ENCODE peak calls at places on chromosomes 13 and 19, in five cellular contexts. X is cardiac fibroblast, L is mucosa of descending colon, F is cardiac muscle cell, E is Caco-2. A is an unnamed sample.

GRCh38 chr13:20353973-20354372 is 121.9 kb upstream of the GJB6 start:
- DNase-seq in X (peak; percentile 46), L (no peak), F (no peak), E (no peak), A (peak; percentile 76)

GRCh38 chr19:41351339-41352245 is 2.1 kb downstream of the TGFB1 start:
- DNase-seq in X (peak; percentile 63), L (peak; percentile 91), F (peak; percentile 48), E (no peak), A (peak; percentile 70)

GRCh38 chr19:15864824-15865223 is 33.0 kb downstream of the CYP4F2 start:
- DNase-seq in X (no peak), L (no peak), F (no peak), E (no peak), A (no peak)

GRCh38 chr13:48404952-48405351 is 8.0 kb downstream of the LPAR6 start:
- DNase-seq in X (no peak), L (no peak), F (no peak), E (no peak), A (no peak)

GRCh38 chr13:30745917-30746686 is 10.8 kb downstream of the ALOX5AP start:
- DNase-seq in X (peak; percentile 60), L (no peak), F (no peak), E (peak; percentile 77), A (no peak)

GRCh38 chr19:7072541-7072940 is 3.0 kb downstream of the ZNF557 start:
- DNase-seq in X (no peak), L (no peak), F (no peak), E (no peak), A (no peak)

GRCh38 chr13:45670481-45670880 is 31.6 kb upstream of the CBY2 start:
- DNase-seq in X (no peak), L (no peak), F (no peak), E (no peak), A (no peak)

GRCh38 chr13:35573639-35574038 is 97.2 kb upstream of the MAB21L1 start:
- DNase-seq in X (no peak), L (no peak), F (no peak), E (no peak), A (no peak)

GRCh38 chr19:6802336-6803035 is 30.0 kb downstream of the VAV1 start:
- DNase-seq in X (peak; percentile 4), L (peak; percentile 67), F (no peak), E (no peak), A (peak; percentile 26)

GRCh38 chr19:41551711-41552110 is 24.3 kb upstream of the CEACAM21 start:
- DNase-seq in X (no peak), L (no peak), F (no peak), E (no peak), A (no peak)

GRCh38 chr19:4376245-4376990 is 23.9 kb downstream of the SH3GL1 start:
- DNase-seq in X (no peak), L (no peak), F (no peak), E (no peak), A (no peak)

DNA sequence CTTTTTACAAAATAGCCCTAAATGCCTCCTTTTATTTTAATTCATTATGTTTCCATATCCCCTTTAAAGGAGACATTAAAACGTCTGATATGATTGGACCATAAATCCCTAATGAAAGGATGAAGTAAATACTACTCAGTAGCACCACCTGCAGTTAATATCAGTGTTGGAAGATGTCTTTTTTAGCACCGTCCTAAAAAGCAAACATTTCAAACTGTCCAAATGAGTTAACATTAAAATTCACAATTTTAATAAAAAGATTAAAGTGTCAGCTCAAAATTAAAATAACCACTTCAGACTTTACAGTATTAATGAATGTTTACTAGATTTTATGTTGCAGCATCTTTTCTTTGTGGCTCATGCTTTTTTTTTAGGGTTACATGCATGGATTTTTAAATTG is 12.3 kb downstream of the ZNF507 start:
- DNase-seq in X (no peak), L (no peak), F (no peak), E (no peak), A (no peak)
- TF ChIP-seq CTCF in X (peak; percentile 14), L (no peak), F (peak; percentile 36), E (peak; percentile 17), A (no peak)

GRCh38 chr19:46863818-46864629 is 3.2 kb downstream of the ARHGAP35 start:
- DNase-seq in X (peak; percentile 86), L (no peak), F (peak; percentile 36), E (peak; percentile 44), A (peak; percentile 49)
- H3K4me3 ChIP-seq in X (peak overlapping the region; percentile 60), L (no peak overlapping the region), F (peak overlapping the region; percentile 12), E (peak overlapping the region; percentile 2), A (peak overlapping the region; percentile 73)

DNA sequence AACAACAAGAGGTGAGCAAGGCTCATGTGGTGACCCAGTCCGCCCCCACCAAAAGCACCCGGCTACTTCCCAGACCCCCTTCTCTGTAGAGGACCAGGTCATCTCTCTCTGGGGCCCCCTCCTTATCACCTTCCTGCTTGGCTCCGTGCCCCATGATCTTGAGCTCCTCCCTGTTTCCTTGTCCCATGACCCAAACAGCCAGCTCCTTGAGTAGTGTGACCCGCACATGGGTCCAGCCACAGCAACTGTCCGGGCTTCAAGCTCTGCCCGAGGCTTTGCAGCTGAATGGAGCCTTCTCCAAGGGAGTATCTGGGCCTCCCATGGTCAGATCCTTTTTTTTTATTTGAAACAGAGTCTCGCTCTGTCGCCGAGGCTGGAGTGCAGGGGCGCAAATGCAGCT is 61.8 kb downstream of the MYO9B start:
- DNase-seq in X (no peak), L (no peak), F (no peak), E (no peak), A (no peak)
- TF ChIP-seq CTCF in X (no peak), L (no peak), F (no peak), E (no peak), A (no peak)

GRCh38 chr19:43642531-43642930 is 2.9 kb upstream of the CADM4 start:
- DNase-seq in X (no peak), L (no peak), F (no peak), E (no peak), A (no peak)
- H3K4me3 ChIP-seq in X (no peak overlapping the region), L (no peak overlapping the region), F (no peak overlapping the region), E (no peak overlapping the region), A (no peak overlapping the region)

GRCh38 chr13:41411536-41411935 is 45.8 kb upstream of the RGCC start:
- DNase-seq in X (peak; percentile 80), L (no peak), F (no peak), E (peak; percentile 72), A (peak; percentile 58)
- TF ChIP-seq CTCF in X (peak; percentile 29), L (no peak), F (peak; percentile 44), E (peak; percentile 52), A (peak; percentile 54)

DNA sequence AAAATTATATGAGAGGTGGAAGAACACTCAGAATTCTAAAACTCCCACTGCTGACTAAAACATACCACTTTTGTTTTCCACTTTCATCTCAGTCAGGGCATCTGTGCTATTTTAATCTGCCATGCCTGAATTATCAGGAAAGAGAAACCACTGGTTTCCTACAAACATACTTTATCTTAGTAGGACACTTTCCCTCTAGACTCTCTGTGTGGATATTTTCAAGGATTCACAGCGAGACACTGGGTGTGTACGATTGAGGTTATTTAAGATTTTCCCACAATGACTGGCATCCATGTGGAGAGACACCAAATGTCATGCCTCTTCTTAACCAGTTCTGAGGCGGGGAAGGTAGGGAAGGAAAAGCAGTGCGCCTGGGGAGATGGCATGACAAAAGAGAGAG is 212.2 kb downstream of the ENOX1 start:
- DNase-seq in X (no peak), L (no peak), F (no peak), E (no peak), A (no peak)
- H3K4me3 ChIP-seq in X (no peak overlapping the region), L (no peak overlapping the region), F (no peak overlapping the region), E (no peak overlapping the region), A (no peak overlapping the region)

DNA sequence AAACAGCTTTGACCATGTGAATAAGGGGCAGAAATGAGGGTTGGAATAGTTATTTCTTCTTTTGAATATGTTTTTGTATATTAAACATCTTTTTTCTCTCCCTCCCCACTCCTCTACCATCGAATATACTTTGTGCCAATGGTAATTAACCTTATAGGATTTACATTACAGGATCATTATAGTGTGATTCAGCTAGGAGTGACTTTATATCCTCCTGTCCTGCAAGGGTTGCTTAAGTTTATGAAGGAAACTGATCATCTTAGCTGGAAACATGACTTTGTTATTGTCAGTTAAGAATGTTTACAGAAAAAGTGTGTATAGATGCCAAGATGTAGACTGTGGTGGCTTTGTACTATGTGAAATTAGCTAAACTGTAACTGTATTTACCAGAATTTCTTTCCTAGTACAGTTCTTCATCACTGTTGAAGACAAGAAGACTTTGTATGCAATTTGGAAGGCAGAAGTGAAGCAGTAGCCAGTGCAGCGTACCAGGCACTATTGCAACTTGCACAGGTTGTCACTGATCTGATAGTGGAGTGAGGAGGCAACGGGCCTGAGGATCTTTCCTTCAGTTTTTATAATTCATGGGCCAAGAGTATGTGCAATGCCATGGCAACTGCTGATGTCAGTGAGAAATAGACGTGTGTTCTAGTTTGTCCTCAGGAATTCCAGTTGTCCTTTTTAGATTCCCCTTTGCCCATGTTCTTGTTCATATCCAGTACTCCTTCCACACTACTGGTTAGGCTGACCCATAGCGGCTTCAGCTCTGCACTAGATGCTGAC is 8.2 kb upstream of the PAN3 start:
- DNase-seq in X (peak; percentile 12), L (no peak), F (no peak), E (no peak), A (no peak)
- TF ChIP-seq CTCF in X (no peak), L (no peak), F (no peak), E (no peak), A (no peak)

A was measured in epithelial cell of esophagus.